ENCODE peak calls at places on chromosomes 5 and 9, in five cellular contexts. V is SK-N-SH, Y is A549, R is K562, H is sigmoid colon. N is an unnamed sample.

GRCh38 chr9:35914307-35914807 is 5.1 kb downstream of the SPAAR start:
- DNase-seq in R (peak; percentile 92), H (peak; percentile 72), Y (peak; percentile 66), V (peak; percentile 70), N (no peak)

GRCh38 chr9:108675708-108676107 is 180.1 kb downstream of the ACTL7B start:
- DNase-seq in Y (no peak), R (no peak), H (no peak), V (no peak), N (no peak)

GRCh38 chr5:6822556-6823343 is 109.5 kb downstream of the TENT4A start:
- DNase-seq in R (no peak), Y (no peak), H (no peak), V (no peak), N (no peak)

GRCh38 chr9:104934686-104935413 is 6.9 kb upstream of the ABCA1 start:
- DNase-seq in V (no peak), Y (no peak), R (no peak), H (no peak), N (no peak)

GRCh38 chr5:153079396-153079795 is 411.1 kb upstream of the GRIA1 start:
- DNase-seq in V (no peak), Y (no peak), R (no peak), H (no peak), N (no peak)

GRCh38 chr5:78889759-78890158 is 95.4 kb downstream of the ARSB start:
- DNase-seq in Y (peak; percentile 16), V (no peak), H (no peak), R (no peak), N (no peak)

GRCh38 chr9:133781828-133782135 is 43.6 kb upstream of the SARDH start:
- DNase-seq in R (no peak), V (no peak), H (no peak), Y (no peak), N (no peak)

GRCh38 chr5:134577022-134577795 is 51.7 kb downstream of the JADE2 start:
- DNase-seq in Y (peak; percentile 75), V (peak; percentile 48), H (no peak), R (peak; percentile 12), N (no peak)

GRCh38 chr5:149581192-149581861 is at the start of gene ARHGEF37:
- DNase-seq in H (peak; percentile 96), R (no peak), V (peak; percentile 87), Y (peak; percentile 42), N (peak; percentile 93)

GRCh38 chr5:91301459-91301858 is 81.7 kb downstream of the ARRDC3 start:
- DNase-seq in V (no peak), H (no peak), R (no peak), Y (peak; percentile 43), N (no peak)

GRCh38 chr5:38756068-38756467 is 89.7 kb upstream of the OSMR start:
- DNase-seq in V (no peak), R (no peak), Y (no peak), H (no peak), N (no peak)

DNA sequence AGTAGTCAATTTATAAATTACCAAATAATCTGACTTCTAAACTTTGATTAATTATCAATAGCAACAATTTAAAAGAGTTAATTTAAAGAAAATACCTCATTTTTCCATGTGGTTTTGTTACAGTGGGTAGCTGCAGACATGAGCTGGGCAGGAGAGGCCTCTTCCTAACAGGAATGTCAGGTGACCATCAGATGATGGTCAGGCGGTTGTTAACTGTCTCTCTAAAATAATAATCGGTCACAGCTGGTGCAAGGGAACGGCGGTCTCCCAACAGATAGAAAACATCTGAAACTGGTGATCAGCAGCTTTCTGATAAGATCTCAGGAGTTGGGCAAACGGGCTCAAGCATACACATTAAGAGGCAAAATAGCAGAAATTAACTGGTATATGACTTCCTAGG is 342.7 kb upstream of the CYLC2 start:
- DNase-seq in V (no peak), Y (no peak), H (no peak), R (no peak), N (no peak)
- H3K9me3 ChIP-seq in V (no peaks in the 10 kb centered on the region), Y (no peaks in the 10 kb centered on the region), H (no peaks in the 10 kb centered on the region), R (no peaks in the 10 kb centered on the region), N (no peaks in the 10 kb centered on the region)

GRCh38 chr5:116880150-116880549 is 305.5 kb upstream of the SEMA6A start:
- DNase-seq in Y (no peak), R (no peak), V (no peak), H (no peak), N (no peak)

GRCh38 chr5:116881921-116882531 is 307.4 kb upstream of the SEMA6A start:
- DNase-seq in V (no peak), R (no peak), Y (no peak), H (no peak), N (no peak)

GRCh38 chr5:116885825-116886224 is 311.2 kb upstream of the SEMA6A start:
- DNase-seq in R (no peak), Y (no peak), H (no peak), V (no peak), N (no peak)

GRCh38 chr5:116887104-116887503 is 312.5 kb upstream of the SEMA6A start:
- DNase-seq in H (no peak), R (no peak), V (no peak), Y (no peak), N (no peak)

GRCh38 chr5:116883875-116884274 is 309.3 kb upstream of the SEMA6A start:
- DNase-seq in H (no peak), Y (no peak), R (no peak), V (no peak), N (no peak)
- TF ChIP-seq EP300 in H (no peak), Y (no peak), R (no peak), V (no peak), N (no peak)

GRCh38 chr5:510521-510920 is 13.7 kb downstream of the SLC9A3 start:
- DNase-seq in Y (no peak), V (no peak), H (no peak), R (no peak), N (no peak)
- H3K9me3 ChIP-seq in Y (no peaks in the 10 kb centered on the region), V (no peaks in the 10 kb centered on the region), H (no peaks in the 10 kb centered on the region), R (no peaks in the 10 kb centered on the region), N (no peaks in the 10 kb centered on the region)

GRCh38 chr9:81801190-81801589 is 111.8 kb upstream of the TLE1 start:
- DNase-seq in R (no peak), V (no peak), H (no peak), Y (peak; percentile 70), N (no peak)
- TF ChIP-seq EP300 in R (no peak), V (no peak), H (no peak), Y (no peak), N (no peak)

GRCh38 chr5:67031689-67032088 is 164.9 kb downstream of the CD180 start:
- DNase-seq in H (no peak), R (no peak), Y (no peak), V (no peak), N (no peak)
- H3K9me3 ChIP-seq in H (no peaks in the 10 kb centered on the region), R (no peaks in the 10 kb centered on the region), Y (no peaks in the 10 kb centered on the region), V (no peaks in the 10 kb centered on the region), N (no peaks in the 10 kb centered on the region)

GRCh38 chr5:170651902-170652301 is 131.6 kb upstream of the GABRP start:
- DNase-seq in V (no peak), Y (no peak), R (no peak), H (peak; percentile 12), N (no peak)
- TF ChIP-seq EP300 in V (no peak), Y (no peak), R (no peak), H (no peak), N (no peak)

DNA sequence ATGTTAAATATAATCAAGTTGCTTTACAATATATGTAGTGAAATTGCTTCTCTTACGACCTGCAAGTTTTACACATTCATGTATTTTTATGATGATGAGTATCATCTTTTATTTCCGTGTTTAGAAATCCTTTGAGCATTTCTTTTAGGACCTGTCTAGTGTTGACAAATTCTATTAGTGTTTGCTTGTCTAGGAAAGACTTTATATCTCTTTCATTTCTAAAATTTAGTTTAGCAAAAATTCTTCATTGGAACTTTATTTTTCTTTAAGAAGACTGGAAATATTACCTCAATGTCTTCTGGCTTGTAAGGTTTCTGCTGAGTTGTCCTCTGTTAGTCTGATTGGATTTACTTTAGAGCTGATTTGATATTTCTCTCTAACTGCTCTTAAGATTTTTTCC is 920.9 kb upstream of the CTNND2 start:
- DNase-seq in V (no peak), Y (no peak), H (no peak), R (no peak), N (no peak)
- H3K9me3 ChIP-seq in V (no peaks in the 10 kb centered on the region), Y (peaks cover 8% of the 10 kb centered on the region), H (peaks cover 5% of the 10 kb centered on the region), R (no peaks in the 10 kb centered on the region), N (peaks cover 20% of the 10 kb centered on the region)